ENCODE peak calls at places on chromosomes 13 and 19, in eight cellular contexts. Z is GM23248, A is mucosa of descending colon, C is IMR-90, N is gastrocnemius medialis, B is HCT116, Y is transverse colon, W is lung. X is an unnamed sample.

GRCh38 chr13:43983373-43983772 is 103.7 kb downstream of the LACC1 start:
- DNase-seq in Z (no peak), A (no peak), C (peak; percentile 8), N (no peak), B (no peak), Y (no peak), W (no peak), X (no peak)

GRCh38 chr19:5036733-5037681 is 68.1 kb downstream of the KDM4B start:
- DNase-seq in Z (peak; percentile 90), A (no peak), C (peak; percentile 72), N (no peak), B (no peak), Y (no peak), W (no peak), X (no peak)

GRCh38 chr19:47628058-47628771 is 19.3 kb downstream of the BICRA start:
- DNase-seq in Z (no peak), A (no peak), C (no peak), N (no peak), B (no peak), Y (no peak), W (no peak), X (peak; percentile 69)

GRCh38 chr13:76383671-76384461 is 502.3 kb downstream of the KCTD12 start:
- DNase-seq in Z (peak; percentile 87), A (no peak), C (peak; percentile 94), N (no peak), B (no peak), Y (peak; percentile 7), W (peak; percentile 58), X (peak; percentile 5)

GRCh38 chr13:71722206-71722605 is 144.8 kb downstream of the DACH1 start:
- DNase-seq in Z (no peak), A (no peak), C (peak; percentile 7), N (no peak), B (no peak), Y (no peak), W (no peak), X (no peak)

GRCh38 chr19:28581468-28581770 is 631.5 kb downstream of the UQCRFS1 start:
- DNase-seq in Z (no peak), A (no peak), C (no peak), N (no peak), B (no peak), Y (no peak), W (no peak), X (no peak)

GRCh38 chr13:77554079-77554478 is 18.6 kb downstream of the SCEL start:
- DNase-seq in Z (no peak), A (no peak), C (no peak), N (no peak), B (no peak), Y (no peak), W (peak; percentile 41), X (no peak)

GRCh38 chr13:36432106-36432544 is at the start of gene CCNA1:
- DNase-seq in Z (peak; percentile 21), A (no peak), C (no peak), N (no peak), B (no peak), Y (no peak), W (peak; percentile 51), X (no peak)

DNA sequence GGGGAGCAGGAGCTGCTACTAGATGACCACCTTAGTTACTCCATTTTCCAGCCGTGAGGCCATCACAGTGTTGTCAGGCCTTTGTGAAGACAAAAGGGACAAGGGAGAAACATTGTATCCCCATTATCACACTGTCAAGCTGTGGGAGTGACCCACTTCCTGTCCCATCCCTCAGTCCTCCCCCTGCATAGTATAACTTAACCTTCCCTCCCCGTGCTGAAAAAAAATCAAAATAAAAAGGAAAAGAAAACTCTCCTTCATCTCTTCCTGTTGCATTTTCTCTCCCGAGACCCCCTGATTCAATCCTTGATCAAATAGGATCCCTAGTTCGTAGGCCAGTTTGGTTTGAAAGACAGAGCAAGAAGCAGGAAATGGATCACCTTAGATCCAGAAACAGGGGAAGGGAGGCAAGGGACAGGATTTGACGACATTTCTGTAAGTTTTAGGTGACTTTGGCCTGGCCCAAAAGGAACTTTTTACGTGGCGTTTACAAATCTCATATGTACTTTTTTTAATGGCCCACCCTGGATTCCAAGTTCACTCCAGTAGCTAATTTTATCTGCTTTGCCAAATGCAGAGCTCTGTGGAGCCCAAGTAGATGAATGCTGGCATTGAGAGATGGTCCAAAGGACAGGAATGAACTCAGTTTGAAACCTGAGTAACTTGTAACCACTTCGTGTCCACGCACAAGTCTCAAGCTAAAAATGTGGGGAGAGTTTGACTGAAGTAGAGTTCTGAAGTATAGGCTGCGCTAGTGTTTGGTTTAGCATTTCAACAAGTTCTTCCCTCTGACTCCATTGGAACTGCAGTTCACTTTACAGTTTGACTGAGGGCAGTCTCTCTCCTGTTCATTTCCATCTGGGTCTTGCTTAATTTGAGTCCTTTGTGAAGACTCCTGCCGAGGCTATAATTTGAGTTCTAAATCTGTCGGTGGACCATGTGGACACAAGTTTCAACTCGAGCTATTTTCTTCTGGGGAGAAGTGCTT is 16.6 kb upstream of the GATAD2A start:
- DNase-seq in Z (no peak), A (no peak), C (no peak), N (no peak), B (no peak), Y (no peak), W (no peak), X (no peak)
- H3K4me1 ChIP-seq in Z (peaks cover 25% of the 10 kb centered on the region), A (peaks cover 40% of the 10 kb centered on the region), C (peaks cover 8% of the 10 kb centered on the region), N (peaks cover 51% of the 10 kb centered on the region), B (peaks cover 13% of the 10 kb centered on the region), Y (peaks cover 49% of the 10 kb centered on the region), W (peaks cover 7% of the 10 kb centered on the region), X (peaks cover 13% of the 10 kb centered on the region)

GRCh38 chr19:11052391-11052790 is 36.9 kb upstream of the LDLR start:
- DNase-seq in Z (no peak), A (no peak), C (no peak), N (no peak), B (no peak), Y (no peak), W (no peak), X (no peak)

GRCh38 chr19:11047856-11048255 is 41.4 kb upstream of the LDLR start:
- DNase-seq in Z (no peak), A (no peak), C (no peak), N (no peak), B (no peak), Y (no peak), W (no peak), X (no peak)

GRCh38 chr19:11054200-11054599 is 35.1 kb upstream of the LDLR start:
- DNase-seq in Z (no peak), A (no peak), C (no peak), N (no peak), B (no peak), Y (no peak), W (no peak), X (no peak)

GRCh38 chr19:11046608-11047354 is 42.5 kb upstream of the LDLR start:
- DNase-seq in Z (no peak), A (no peak), C (no peak), N (no peak), B (no peak), Y (no peak), W (no peak), X (no peak)

DNA sequence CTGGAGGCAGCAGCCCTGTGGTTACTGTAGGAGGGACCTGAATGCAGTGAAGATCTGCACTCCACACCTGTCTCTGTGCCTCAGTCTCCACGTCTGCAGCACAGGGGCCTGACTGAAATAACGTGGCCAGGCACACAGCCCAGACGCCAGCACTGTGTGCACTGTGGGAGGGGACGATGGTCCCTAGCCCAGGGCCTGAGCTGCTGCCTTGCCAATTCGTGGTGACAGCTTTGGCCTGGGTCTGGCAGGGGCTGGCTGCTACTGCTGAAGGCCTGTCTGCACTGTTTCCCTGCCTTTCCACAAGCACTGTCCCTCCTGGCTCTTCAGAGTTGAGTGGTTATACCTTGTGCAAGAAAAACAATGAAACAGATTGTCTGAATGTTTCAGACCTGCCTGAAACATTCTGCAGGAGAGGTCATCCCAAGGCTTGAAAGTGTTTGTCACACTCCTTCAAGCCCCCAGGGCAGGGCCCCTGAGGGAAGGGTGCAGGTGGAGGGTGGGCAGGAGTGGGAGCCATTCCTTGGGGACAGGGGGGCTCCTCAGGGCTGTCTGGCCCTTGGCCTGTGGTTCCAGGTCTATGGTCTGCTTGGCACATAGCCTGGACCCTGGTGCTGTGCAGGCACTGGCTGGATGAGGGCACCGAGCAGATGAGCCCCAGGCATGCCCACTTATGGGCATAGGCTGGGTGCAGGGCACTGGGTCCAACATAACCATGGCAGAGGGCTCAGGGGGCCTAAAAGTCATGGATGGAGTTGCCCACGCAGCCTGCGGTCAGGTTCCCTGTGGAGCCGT is 38.7 kb upstream of the LDLR start:
- DNase-seq in Z (no peak), A (no peak), C (no peak), N (no peak), B (no peak), Y (no peak), W (no peak), X (no peak)
- H3K4me1 ChIP-seq in Z (no peaks in the 10 kb centered on the region), A (no peaks in the 10 kb centered on the region), C (no peaks in the 10 kb centered on the region), N (no peaks in the 10 kb centered on the region), B (no peaks in the 10 kb centered on the region), Y (no peaks in the 10 kb centered on the region), W (no peaks in the 10 kb centered on the region), X (no peaks in the 10 kb centered on the region)

GRCh38 chr19:14434543-14435319 is 1.6 kb downstream of the PKN1 start:
- DNase-seq in Z (peak; percentile 92), A (peak; percentile 55), C (peak; percentile 72), N (peak; percentile 10), B (no peak), Y (peak; percentile 59), W (peak; percentile 66), X (peak; percentile 55)

GRCh38 chr19:14433454-14434156 is 499 bp downstream of the PKN1 start:
- DNase-seq in Z (peak; percentile 39), A (peak; percentile 82), C (no peak), N (no peak), B (no peak), Y (peak; percentile 75), W (no peak), X (peak; percentile 61)

GRCh38 chr19:14434157-14434501 is 1.0 kb downstream of the PKN1 start:
- DNase-seq in Z (peak; percentile 43), A (no peak), C (no peak), N (peak; percentile 15), B (no peak), Y (no peak), W (no peak), X (no peak)

GRCh38 chr19:14437578-14438140 is 4.6 kb downstream of the PKN1 start:
- DNase-seq in Z (no peak), A (no peak), C (no peak), N (no peak), B (no peak), Y (no peak), W (no peak), X (no peak)

DNA sequence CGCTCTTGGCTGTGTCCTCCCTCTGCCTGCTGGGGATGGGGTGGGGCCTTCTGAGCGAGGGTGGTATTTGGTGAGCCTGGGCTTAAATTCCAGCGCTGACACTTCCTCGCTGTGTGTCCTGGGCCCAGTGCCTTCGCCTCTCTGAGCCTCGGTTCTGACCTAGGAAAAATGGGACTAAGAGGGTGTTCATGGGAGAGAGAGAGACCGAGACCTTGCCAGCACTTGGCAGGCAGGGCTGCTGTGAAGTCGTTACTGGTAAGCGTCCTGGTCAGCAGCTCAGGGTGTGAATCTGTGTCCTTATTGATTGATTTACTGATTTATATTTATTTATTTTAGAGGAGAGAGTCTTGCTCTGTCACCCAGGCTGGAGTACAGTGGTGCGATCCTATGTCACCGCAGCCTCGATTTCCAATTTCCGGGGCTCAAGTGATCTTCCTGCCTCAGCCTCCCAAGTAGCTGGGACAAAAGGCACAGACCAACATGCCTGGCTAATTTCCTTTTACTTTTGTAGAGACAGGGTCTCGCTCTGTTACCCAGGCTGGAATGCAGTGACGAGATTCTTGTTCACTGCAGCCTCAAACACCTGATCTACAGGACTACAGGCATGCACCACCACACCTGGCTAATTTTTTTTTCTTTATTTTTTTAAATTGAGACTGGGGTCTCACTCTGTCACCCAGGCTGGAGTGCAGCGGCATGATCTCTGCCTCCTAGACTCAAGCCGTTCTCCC is 2.4 kb downstream of the PKN1 start:
- DNase-seq in Z (no peak), A (no peak), C (no peak), N (no peak), B (no peak), Y (no peak), W (no peak), X (no peak)
- H3K4me1 ChIP-seq in Z (peaks cover 14% of the 10 kb centered on the region), A (peaks cover 24% of the 10 kb centered on the region), C (peaks cover 19% of the 10 kb centered on the region), N (peaks cover 17% of the 10 kb centered on the region), B (peaks cover 21% of the 10 kb centered on the region), Y (peaks cover 31% of the 10 kb centered on the region), W (peaks cover 2% of the 10 kb centered on the region), X (no peaks in the 10 kb centered on the region)

DNA sequence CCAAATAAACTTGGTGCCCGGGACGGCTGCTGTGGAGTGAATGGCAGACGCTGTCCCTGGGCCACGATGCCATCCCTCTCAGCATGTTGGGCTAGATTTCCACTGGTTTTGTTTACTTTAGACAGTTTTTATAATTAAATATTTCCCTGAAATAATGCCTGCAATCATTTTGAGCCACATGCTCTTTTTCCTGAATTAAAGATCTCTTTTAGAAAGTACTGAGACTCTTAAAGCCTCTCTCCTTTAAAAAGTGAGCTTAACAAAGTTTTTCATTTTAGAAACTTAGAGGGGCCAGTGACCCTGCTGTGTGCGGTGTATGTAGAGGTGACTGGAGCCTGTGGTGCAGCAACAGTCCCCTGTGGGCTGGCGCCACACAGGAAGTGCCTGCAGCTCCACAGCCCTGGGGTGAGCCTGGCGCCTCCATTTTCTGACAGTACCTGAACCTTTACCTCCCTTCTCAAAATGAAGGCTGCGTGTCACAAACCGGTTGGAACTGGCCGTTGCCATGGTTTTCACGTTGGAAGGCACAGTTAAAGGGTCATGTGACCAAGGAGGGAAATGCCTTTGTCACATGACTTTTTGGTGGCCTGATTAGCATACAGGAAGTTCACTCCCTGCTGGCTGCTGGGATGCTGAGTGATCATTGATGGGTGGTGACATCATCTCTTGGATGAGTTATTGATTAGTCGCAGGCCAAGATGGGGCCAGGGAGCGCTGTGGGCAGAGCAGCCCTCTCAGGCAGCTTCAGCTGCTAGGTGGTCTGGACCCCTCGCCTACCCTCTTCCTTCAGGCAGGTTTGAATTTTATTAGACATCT is 26.3 kb downstream of the TSSK6 start:
- DNase-seq in Z (peak; percentile 97), A (peak; percentile 84), C (peak; percentile 96), N (peak; percentile 34), B (peak; percentile 89), Y (peak; percentile 79), W (peak; percentile 87), X (peak; percentile 84)
- H3K4me1 ChIP-seq in Z (peaks cover 33% of the 10 kb centered on the region), A (peaks cover 47% of the 10 kb centered on the region), C (peaks cover 38% of the 10 kb centered on the region), N (peaks cover 35% of the 10 kb centered on the region), B (peaks cover 19% of the 10 kb centered on the region), Y (peaks cover 37% of the 10 kb centered on the region), W (peaks cover 16% of the 10 kb centered on the region), X (peaks cover 8% of the 10 kb centered on the region)